ENCODE peak calls at places on chromosomes 5 and 9, in seven cellular contexts. F, M, X, V, N, B and P are unnamed samples.

GRCh38 chr9:5321058-5321457 is 16.5 kb upstream of the RLN2 start:
- DNase-seq in V (peak; percentile 12), B (no peak), N (no peak), M (no peak), X (no peak), F (no peak), P (no peak)

GRCh38 chr5:149878371-149878770 is 66.2 kb downstream of the PDE6A start:
- DNase-seq in V (no peak), X (peak; percentile 72), N (no peak), M (no peak), B (no peak), F (no peak), P (no peak)

GRCh38 chr9:127223810-127224177 is 40.8 kb upstream of the GARNL3 start:
- DNase-seq in N (no peak), M (no peak), F (no peak), B (no peak), X (no peak), V (no peak), P (no peak)

GRCh38 chr5:98771389-98772109 is 1.9 kb upstream of the RGMB start:
- DNase-seq in N (peak; percentile 77), M (no peak), F (peak; percentile 86), X (peak; percentile 80), V (peak; percentile 89), B (peak; percentile 49), P (peak; percentile 59)

GRCh38 chr5:56759521-56759920 is 55.8 kb upstream of the MAP3K1 start:
- DNase-seq in X (no peak), N (no peak), B (no peak), M (no peak), F (no peak), V (no peak), P (no peak)

GRCh38 chr9:6680797-6681146 is 35.2 kb upstream of the GLDC start:
- DNase-seq in M (no peak), X (peak; percentile 77), V (peak; percentile 83), N (no peak), B (peak; percentile 81), F (peak; percentile 53), P (peak; percentile 44)

GRCh38 chr5:159061186-159061796 is 38.4 kb downstream of the EBF1 start:
- DNase-seq in M (peak; percentile 28), B (no peak), X (no peak), V (no peak), F (peak; percentile 68), N (no peak), P (peak; percentile 91)

GRCh38 chr9:128800061-128800460 is 13.0 kb downstream of the TBC1D13 start:
- DNase-seq in X (no peak), M (no peak), V (no peak), B (no peak), F (no peak), N (no peak), P (no peak)

GRCh38 chr9:21770877-21771560 is 31.4 kb upstream of the MTAP start:
- DNase-seq in B (no peak), V (no peak), F (no peak), M (no peak), X (no peak), N (no peak), P (peak; percentile 100)

GRCh38 chr5:149845601-149846000 is 99.0 kb downstream of the PDE6A start:
- DNase-seq in F (no peak), B (no peak), M (no peak), N (no peak), X (no peak), V (no peak), P (no peak)

GRCh38 chr9:16901589-16901988 is 31.1 kb upstream of the BNC2 start:
- DNase-seq in N (no peak), X (no peak), B (no peak), V (no peak), M (no peak), F (no peak), P (no peak)

GRCh38 chr9:76932778-76933177 is 26.9 kb upstream of the PRUNE2 start:
- DNase-seq in M (no peak), V (no peak), N (no peak), X (no peak), F (no peak), B (no peak), P (no peak)

GRCh38 chr5:181164076-181164952 is 16.9 kb downstream of the OR2V2 start:
- DNase-seq in V (no peak), F (no peak), N (no peak), M (no peak), B (peak; percentile 36), X (no peak), P (peak; percentile 64)

GRCh38 chr5:1750469-1750868 is 49.2 kb downstream of the MRPL36 start:
- DNase-seq in F (no peak), M (no peak), N (no peak), V (no peak), B (no peak), X (no peak), P (no peak)

GRCh38 chr5:143680672-143681259 is 131.2 kb upstream of the HMHB1 start:
- DNase-seq in M (no peak), V (no peak), F (no peak), X (no peak), B (no peak), N (no peak), P (no peak)